ENCODE peak calls at places on chromosomes 7 and 10, in seven cellular contexts. W, D, S, N, R, Y and L are unnamed samples.

GRCh38 chr10:88194041-88194887 is 330.8 kb downstream of the PTEN start:
- DNase-seq in Y (peak), D (no peak), W (no peak), R (peak), S (no peak), N (no peak), L (no peak)

GRCh38 chr7:115477193-115477651 is 553.3 kb downstream of the TFEC start:
- DNase-seq in Y (no peak), N (peak), R (no peak), W (no peak), D (no peak), S (no peak), L (peak)

GRCh38 chr7:27214587-27214950 is 14.7 kb upstream of the HOXA13 start:
- DNase-seq in S (no peak), Y (no peak), N (no peak), D (no peak), W (no peak), R (no peak), L (no peak)

GRCh38 chr10:34906021-34906965 is 91.2 kb upstream of the PARD3 start:
- DNase-seq in W (peak), N (no peak), D (no peak), R (no peak), Y (no peak), S (peak), L (no peak)

GRCh38 chr10:96276831-96277230 is 5.5 kb upstream of the BLNK start:
- DNase-seq in Y (no peak), D (no peak), R (no peak), S (no peak), N (no peak), W (no peak), L (no peak)

GRCh38 chr10:48924988-48925387 is 14.7 kb downstream of the LRRC18 start:
- DNase-seq in R (no peak), S (no peak), W (no peak), Y (no peak), N (no peak), D (no peak), L (no peak)

GRCh38 chr10:51103818-51104217 is 29.5 kb downstream of the PRKG1 start:
- DNase-seq in D (no peak), R (no peak), Y (no peak), N (no peak), W (no peak), S (no peak), L (no peak)

GRCh38 chr10:89001428-89002072 is 11.0 kb downstream of the FAS start:
- DNase-seq in S (no peak), N (no peak), D (no peak), W (no peak), Y (no peak), R (no peak), L (no peak)

GRCh38 chr7:15248514-15248913 is 313.3 kb downstream of the AGMO start:
- DNase-seq in W (no peak), N (no peak), Y (no peak), D (no peak), R (no peak), S (no peak), L (no peak)

GRCh38 chr7:149196705-149197171 is 1.4 kb downstream of the ZNF282 start:
- DNase-seq in R (peak), S (peak), N (no peak), Y (no peak), D (peak), W (no peak), L (peak)
- TF ChIP-seq POLR2A in R (no peak), S (no peak), N (no peak), Y (no peak), D (no peak), W (peak), L (no peak)

GRCh38 chr7:3043544-3044395 is at the start of gene CARD11:
- DNase-seq in W (no peak), D (no peak), S (no peak), Y (no peak), N (no peak), R (peak), L (peak)
- TF ChIP-seq POLR2A in W (no peak), D (no peak), S (no peak), Y (no peak), N (no peak), R (no peak), L (no peak)

GRCh38 chr7:131108212-131108980 is 219.3 kb upstream of the MKLN1 start:
- DNase-seq in N (no peak), Y (no peak), R (no peak), S (no peak), D (no peak), W (no peak), L (peak)
- TF ChIP-seq POLR2A in N (no peak), Y (no peak), R (no peak), S (no peak), D (peak), W (peak), L (no peak)

GRCh38 chr10:4481192-4481591 is 344.8 kb upstream of the AKR1E2 start:
- DNase-seq in W (no peak), R (no peak), D (no peak), Y (no peak), S (no peak), N (no peak), L (no peak)
- TF ChIP-seq POLR2A in W (no peak), R (no peak), D (no peak), Y (no peak), S (no peak), N (no peak), L (no peak)

DNA sequence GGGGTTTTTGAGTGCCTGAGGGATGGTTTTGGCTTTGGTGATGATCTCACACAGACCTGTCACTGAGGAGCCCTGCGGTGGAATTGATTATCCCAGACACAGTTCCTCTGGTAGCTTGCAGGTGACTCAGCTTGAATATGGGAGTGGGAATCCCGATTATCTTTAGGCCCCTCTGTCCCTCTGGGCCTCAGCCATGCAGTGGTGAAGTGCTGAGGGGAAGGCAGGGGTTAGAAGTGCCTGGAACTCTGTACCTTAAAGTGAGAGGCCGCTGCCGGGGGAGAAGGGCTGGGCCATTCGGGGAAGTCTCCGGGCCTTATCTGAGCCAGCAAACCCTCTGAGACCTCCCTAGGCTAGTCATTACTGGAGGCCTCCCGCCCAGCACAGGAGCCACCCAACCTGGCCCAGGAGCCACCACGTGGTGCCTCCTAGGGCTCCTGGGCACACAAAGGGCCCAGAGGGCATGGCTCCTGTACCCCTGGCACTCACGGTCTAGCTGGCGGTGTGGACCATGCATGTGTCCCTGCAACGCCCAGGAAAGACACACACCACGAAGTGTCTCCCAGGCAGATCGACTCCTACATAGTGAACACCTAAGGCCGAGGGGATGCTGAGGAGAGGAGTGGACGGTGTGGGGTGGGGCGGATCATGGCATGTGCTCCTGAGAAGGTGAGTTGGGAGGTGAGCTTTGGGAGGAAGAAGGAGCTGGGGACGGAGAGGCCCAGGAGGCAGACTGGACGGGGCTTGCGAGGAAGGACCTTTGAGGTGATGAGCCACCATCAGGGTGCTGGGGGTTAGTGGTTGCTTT is 56.2 kb downstream of the HK1 start:
- DNase-seq in N (no peak), R (no peak), Y (no peak), D (peak), W (no peak), S (no peak), L (no peak)
- TF ChIP-seq POLR2A in N (no peak), R (no peak), Y (no peak), D (peak), W (no peak), S (no peak), L (no peak)

DNA sequence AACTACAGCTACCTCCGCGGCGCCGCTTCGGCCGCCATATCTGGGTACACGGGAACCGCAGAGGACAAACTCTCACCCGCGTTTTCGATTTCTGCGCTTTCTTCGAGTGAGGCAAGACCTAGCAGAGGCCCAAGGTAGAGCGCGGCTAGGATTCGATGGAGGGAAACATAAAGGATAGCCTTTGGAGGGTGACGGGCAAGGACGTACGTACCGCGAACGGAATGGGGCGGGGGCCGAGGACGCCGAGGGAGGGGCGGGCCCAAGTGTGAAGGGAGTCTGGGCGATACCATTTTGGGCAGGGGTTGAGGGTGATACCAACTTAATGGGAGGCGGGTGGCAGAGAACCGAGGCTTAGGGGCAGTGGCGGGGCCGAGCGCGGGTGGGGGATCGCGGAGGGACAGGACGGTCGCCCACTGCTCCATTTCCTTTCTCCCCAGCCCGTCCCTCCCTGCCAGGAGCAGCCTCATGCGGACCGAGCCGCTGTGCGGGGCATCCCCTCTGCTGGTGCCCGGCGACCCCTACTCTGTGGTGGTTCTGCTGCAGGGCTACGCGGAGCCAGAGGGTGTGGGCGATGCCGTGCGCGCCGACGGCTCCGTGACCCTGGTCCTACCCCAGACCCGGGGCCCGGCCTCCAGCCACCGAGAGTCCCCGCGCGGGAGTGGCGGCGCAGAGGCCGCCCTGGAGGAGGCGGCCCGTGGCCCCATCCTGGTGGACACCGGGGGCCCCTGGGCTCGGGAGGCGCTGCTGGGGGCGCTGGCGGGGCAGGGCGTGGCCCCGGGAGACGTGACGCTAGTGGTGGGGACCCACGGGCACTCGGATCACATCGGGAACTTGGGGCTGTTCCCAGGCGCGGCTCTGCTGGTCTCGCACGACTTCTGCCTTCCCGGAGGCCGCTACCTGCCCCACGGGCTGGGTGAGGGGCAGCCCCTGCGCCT is at the start of gene MBLAC1:
- DNase-seq in R (peak), S (peak), W (peak), Y (peak), D (peak), N (peak), L (peak)
- TF ChIP-seq POLR2A in R (peak), S (peak), W (peak), Y (peak), D (peak), N (no peak), L (no peak)

GRCh38 chr7:77931841-77932240 is 133.3 kb downstream of the PHTF2 start:
- DNase-seq in Y (no peak), N (no peak), R (no peak), D (no peak), S (no peak), W (no peak), L (no peak)
- TF ChIP-seq POLR2A in Y (no peak), N (no peak), R (no peak), D (no peak), S (no peak), W (no peak), L (no peak)

GRCh38 chr10:73576178-73576889 is 14.8 kb downstream of the USP54 start:
- DNase-seq in R (no peak), W (peak), Y (peak), N (no peak), S (peak), D (no peak), L (no peak)
- TF ChIP-seq POLR2A in R (no peak), W (peak), Y (peak), N (no peak), S (peak), D (no peak), L (no peak)

DNA sequence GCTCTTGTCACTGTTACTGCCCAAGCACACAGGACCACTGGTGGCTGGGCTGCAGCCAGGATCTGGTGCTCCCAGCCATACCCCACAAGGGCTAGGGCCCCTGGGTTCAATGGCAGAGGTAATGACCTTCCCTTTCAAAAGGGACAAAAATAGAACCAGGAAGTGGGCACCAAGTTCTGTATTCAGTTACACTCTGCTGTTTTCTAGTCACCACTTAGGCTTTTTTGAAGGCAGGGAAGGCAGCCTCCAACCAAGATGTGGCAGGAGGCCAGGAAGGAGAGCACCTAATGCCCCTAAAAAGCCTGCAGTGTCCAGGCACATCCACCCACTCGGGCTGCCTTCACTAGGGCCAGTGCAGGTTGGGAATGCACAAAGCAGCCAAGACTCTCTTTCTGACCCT is 47.8 kb downstream of the NOD1 start:
- DNase-seq in Y (no peak), N (no peak), W (peak), S (peak), D (no peak), R (no peak), L (no peak)
- TF ChIP-seq POLR2A in Y (no peak), N (no peak), W (no peak), S (no peak), D (no peak), R (no peak), L (no peak)

DNA sequence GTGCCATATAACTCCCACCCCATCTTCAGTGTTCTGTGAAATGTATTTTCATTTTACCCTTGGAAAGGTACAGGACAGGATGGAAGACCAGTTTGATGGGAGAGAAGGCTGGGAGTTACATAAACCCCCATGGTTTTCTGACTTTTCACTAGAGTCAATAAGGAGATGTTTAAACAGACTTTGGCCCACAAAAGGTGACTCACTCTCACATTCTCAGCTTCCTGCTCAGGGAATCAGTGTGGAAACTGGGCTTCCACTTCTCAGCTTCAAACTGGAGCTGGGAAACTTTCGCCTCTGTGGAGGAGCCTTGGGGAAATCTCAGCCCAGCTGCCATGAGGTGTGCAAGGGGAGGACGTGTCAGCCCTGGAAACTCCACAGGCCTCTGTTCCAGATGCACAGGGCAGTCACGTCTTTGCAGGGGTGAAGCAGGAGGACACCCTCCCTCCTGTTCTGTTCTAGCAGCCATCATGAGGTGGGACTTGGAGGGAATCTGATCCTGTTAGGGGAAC is 560.5 kb upstream of the GALNT17 start:
- DNase-seq in Y (no peak), S (no peak), D (no peak), N (no peak), R (peak), W (no peak), L (no peak)
- TF ChIP-seq POLR2A in Y (no peak), S (no peak), D (no peak), N (no peak), R (no peak), W (no peak), L (no peak)